ENCODE peak calls at places on chromosomes 6 and 20, in four cellular contexts. B is endothelial cell of umbilical vein, C is upper lobe of left lung, K is GM12878. Q is an unnamed sample.

GRCh38 chr6:15841937-15842698 is 179.3 kb upstream of the DTNBP1 start:
- DNase-seq in B (no peak), C (no peak), K (no peak), Q (peak)

GRCh38 chr6:15062311-15063252 is 183.3 kb upstream of the JARID2 start:
- DNase-seq in B (no peak), C (no peak), K (no peak), Q (no peak)

GRCh38 chr6:149566372-149567193 is at the start of gene GINM1:
- DNase-seq in B (peak), C (peak), K (no peak), Q (peak)

GRCh38 chr20:50475879-50476292 is 34.3 kb upstream of the PTPN1 start:
- DNase-seq in B (peak), C (no peak), K (no peak), Q (no peak)

GRCh38 chr6:133837801-133838349 is 51.0 kb upstream of the TCF21 start:
- DNase-seq in B (peak), C (peak), K (no peak), Q (no peak)

GRCh38 chr6:118933855-118934460 is 1.0 kb downstream of the MCM9 start:
- DNase-seq in B (no peak), C (no peak), K (no peak), Q (no peak)

GRCh38 chr20:47317127-47317895 is 39.2 kb downstream of the ZMYND8 start:
- DNase-seq in B (peak), C (no peak), K (no peak), Q (peak)

GRCh38 chr20:9301129-9302072 is 213.0 kb upstream of the LAMP5 start:
- DNase-seq in B (peak), C (no peak), K (no peak), Q (no peak)

GRCh38 chr6:152078804-152079203 is 271.3 kb downstream of the ESR1 start:
- DNase-seq in B (no peak), C (no peak), K (no peak), Q (no peak)

GRCh38 chr20:25248501-25249172 is 752 bp downstream of the PYGB start:
- DNase-seq in B (peak), C (no peak), K (no peak), Q (peak)

GRCh38 chr20:25300496-25301170 is 52.7 kb downstream of the PYGB start:
- DNase-seq in B (no peak), C (no peak), K (no peak), Q (no peak)

GRCh38 chr6:17280552-17281090 is 540 bp upstream of the RBM24 start:
- DNase-seq in B (no peak), C (peak), K (no peak), Q (peak)
- TF ChIP-seq POLR2AphosphoS5 in B (no peak), C (no peak), K (no peak), Q (peak)

GRCh38 chr6:161033667-161034066 is 42.1 kb downstream of the MAP3K4 start:
- DNase-seq in B (no peak), C (no peak), K (no peak), Q (no peak)

GRCh38 chr6:161031721-161032495 is 40.3 kb downstream of the MAP3K4 start:
- DNase-seq in B (peak), C (no peak), K (no peak), Q (no peak)

GRCh38 chr6:161027385-161027784 is 35.8 kb downstream of the MAP3K4 start:
- DNase-seq in B (no peak), C (no peak), K (no peak), Q (no peak)

GRCh38 chr6:161024364-161024920 is 32.9 kb downstream of the MAP3K4 start:
- DNase-seq in B (no peak), C (no peak), K (no peak), Q (no peak)

DNA sequence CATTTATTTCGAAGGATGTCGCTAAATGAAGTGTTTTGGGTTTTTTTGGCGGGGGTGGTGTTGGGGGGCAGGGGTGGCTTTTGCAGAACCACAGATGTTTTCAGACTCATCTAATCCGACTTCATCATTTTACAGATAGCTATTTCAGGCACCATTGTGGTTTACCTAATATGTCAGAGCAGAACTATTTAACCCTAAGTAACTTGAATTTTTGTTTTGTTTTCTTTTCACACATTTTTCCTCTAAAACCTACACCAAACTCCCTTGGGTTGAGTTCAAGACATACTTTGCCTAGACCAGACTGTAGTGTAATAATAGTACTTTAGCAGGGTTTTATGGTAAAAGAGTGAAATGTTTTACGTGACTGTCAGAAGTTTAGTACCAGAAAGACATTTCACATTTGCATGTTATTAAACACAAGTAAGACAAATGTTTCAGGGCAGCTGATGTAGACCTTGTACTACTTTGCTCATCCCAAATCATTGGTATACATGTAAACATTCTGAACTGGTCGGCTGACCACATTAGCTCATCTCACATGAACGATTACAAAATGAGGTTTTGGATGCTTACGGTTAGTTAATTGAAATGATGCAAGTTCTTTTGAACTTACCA is 37.7 kb downstream of the MAP3K4 start:
- DNase-seq in B (no peak), C (no peak), K (peak), Q (no peak)
- TF ChIP-seq POLR2AphosphoS5 in B (no peak), C (no peak), K (peak), Q (no peak)

GRCh38 chr6:38163186-38164130 is 343.9 kb downstream of the ZFAND3 start:
- DNase-seq in B (no peak), C (peak), K (no peak), Q (peak)
- TF ChIP-seq POLR2AphosphoS5 in B (no peak), C (no peak), K (no peak), Q (no peak)

DNA sequence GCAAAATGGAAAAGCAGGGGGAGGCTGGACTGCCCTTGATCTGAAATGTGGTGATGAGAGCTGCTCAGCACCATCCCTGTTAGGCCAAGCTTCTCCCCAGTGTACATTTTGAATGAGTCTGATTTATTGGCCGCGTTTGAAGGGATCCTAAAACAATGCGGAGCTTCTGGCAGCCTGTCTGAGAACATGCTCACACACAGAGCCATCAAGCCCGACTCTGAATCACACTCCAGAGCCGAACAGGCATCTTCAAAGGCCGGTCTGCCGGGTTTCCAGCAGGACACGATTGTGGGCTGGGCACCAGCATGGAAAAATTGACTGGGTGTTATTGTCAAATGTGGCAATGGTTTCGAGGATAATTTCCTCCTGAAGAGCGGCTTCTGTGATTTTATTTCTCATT is 235.9 kb downstream of the TFAP2C start:
- DNase-seq in B (no peak), C (no peak), K (no peak), Q (peak)
- TF ChIP-seq POLR2AphosphoS5 in B (no peak), C (no peak), K (no peak), Q (peak)

GRCh38 chr20:13469262-13469661 is 169.5 kb downstream of the TASP1 start:
- DNase-seq in B (no peak), C (no peak), K (no peak), Q (no peak)
- TF ChIP-seq POLR2AphosphoS5 in B (no peak), C (no peak), K (no peak), Q (no peak)

GRCh38 chr20:61435184-61435822 is 183.2 kb downstream of the CDH4 start:
- DNase-seq in B (no peak), C (no peak), K (no peak), Q (no peak)
- TF ChIP-seq POLR2AphosphoS5 in B (no peak), C (no peak), K (no peak), Q (no peak)